ENCODE peak calls at places on chromosome 16, in six cellular contexts. C is amygdala; B is GF-D8; T is effector CD4-positive, alpha-beta T cell; Z is CD4-positive, alpha-beta T cell; E is astrocyte of the hippocampus. D is an unnamed sample.

GRCh38 chr16:48539485-48540221 is 70.3 kb downstream of the N4BP1 start:
- DNase-seq in C (no peak), B (no peak), T (no peak), Z (no peak), E (no peak), D (no peak)

GRCh38 chr16:18788828-18789514 is 1.2 kb downstream of the RPS15A start:
- DNase-seq in C (no peak), B (no peak), T (no peak), Z (no peak), E (no peak), D (peak)

GRCh38 chr16:53356478-53357207 is 77.6 kb upstream of the RBL2 start:
- DNase-seq in C (no peak), B (no peak), T (no peak), Z (no peak), E (no peak), D (no peak)

GRCh38 chr16:11909653-11910551 is 5.9 kb downstream of the GSPT1 start:
- DNase-seq in C (no peak), B (no peak), T (no peak), Z (no peak), E (peak), D (peak)

GRCh38 chr16:66539628-66540469 is 10.1 kb downstream of the TK2 start:
- DNase-seq in C (no peak), B (peak), T (no peak), Z (no peak), E (peak), D (no peak)

GRCh38 chr16:70697601-70698170 is 11.8 kb upstream of the MTSS2 start:
- DNase-seq in C (no peak), B (no peak), T (no peak), Z (no peak), E (peak), D (peak)

GRCh38 chr16:75286996-75287395 is 35.6 kb upstream of the BCAR1 start:
- DNase-seq in C (no peak), B (no peak), T (no peak), Z (no peak), E (no peak), D (no peak)

GRCh38 chr16:55471448-55472097 is 7.4 kb upstream of the MMP2 start:
- DNase-seq in C (no peak), B (no peak), T (no peak), Z (no peak), E (peak), D (peak)

GRCh38 chr16:13148836-13149235 is 247.4 kb downstream of the SHISA9 start:
- DNase-seq in C (no peak), B (no peak), T (no peak), Z (no peak), E (no peak), D (no peak)

GRCh38 chr16:86227041-86227440 is 283.3 kb upstream of the FOXF1 start:
- DNase-seq in C (no peak), B (no peak), T (no peak), Z (no peak), E (no peak), D (no peak)

GRCh38 chr16:5581963-5582362 is 484.4 kb upstream of the EEF2KMT start:
- DNase-seq in C (no peak), B (no peak), T (no peak), Z (no peak), E (no peak), D (no peak)

GRCh38 chr16:50273888-50274770 is 7.8 kb downstream of the ADCY7 start:
- DNase-seq in C (no peak), B (peak), T (peak), Z (peak), E (no peak), D (no peak)

GRCh38 chr16:726438-727290 is at the start of the genes CCDC78 and HAGHL:
- DNase-seq in C (no peak), B (peak), T (peak), Z (peak), E (peak), D (peak)

GRCh38 chr16:58049697-58050185 is 24.2 kb downstream of the MMP15 start:
- DNase-seq in C (no peak), B (no peak), T (no peak), Z (no peak), E (no peak), D (no peak)

GRCh38 chr16:87550510-87550961 is 51.8 kb upstream of the JPH3 start:
- DNase-seq in C (no peak), B (no peak), T (peak), Z (peak), E (peak), D (peak)

GRCh38 chr16:69937465-69937951 is 13.6 kb upstream of the CLEC18A start:
- DNase-seq in C (peak), B (no peak), T (no peak), Z (no peak), E (no peak), D (no peak)

GRCh38 chr16:50279142-50279865 is 13.0 kb downstream of the ADCY7 start:
- DNase-seq in C (peak), B (peak), T (no peak), Z (no peak), E (no peak), D (no peak)